ENCODE peak calls at places on chromosomes 11 and 22, in five cellular contexts. V is tibial nerve, U is esophagus squamous epithelium, S is lung, O is MM.1S. Y is an unnamed sample.

GRCh38 chr11:35983965-35984364 is 40.1 kb downstream of the LDLRAD3 start:
- DNase-seq in S (no peak), U (no peak), O (no peak), V (no peak), Y (no peak)

GRCh38 chr11:111942826-111943225 is 5.7 kb downstream of the DIXDC1 start:
- DNase-seq in S (no peak), O (no peak), U (no peak), V (no peak), Y (no peak)

GRCh38 chr22:19579113-19579811 is 55.1 kb upstream of the CLDN5 start:
- DNase-seq in S (no peak), U (no peak), V (no peak), O (no peak), Y (no peak)

GRCh38 chr11:45859661-45860140 is 12.4 kb downstream of the CRY2 start:
- DNase-seq in O (no peak), U (no peak), V (peak), S (peak), Y (no peak)

GRCh38 chr11:114161486-114162250 is 102.2 kb downstream of the ZBTB16 start:
- DNase-seq in V (no peak), O (no peak), U (no peak), S (no peak), Y (no peak)

GRCh38 chr11:86621854-86622253 is 50.6 kb downstream of the ME3 start:
- DNase-seq in V (no peak), U (no peak), O (no peak), S (no peak), Y (no peak)

GRCh38 chr11:78916759-78917158 is 342.1 kb upstream of the NARS2 start:
- DNase-seq in U (no peak), O (no peak), V (no peak), S (no peak), Y (no peak)

GRCh38 chr11:74846770-74847169 is 98.1 kb downstream of the RNF169 start:
- DNase-seq in V (no peak), S (no peak), U (no peak), O (no peak), Y (no peak)

GRCh38 chr22:40928657-40929056 is 22.5 kb upstream of the RBX1 start:
- DNase-seq in U (no peak), O (no peak), V (no peak), S (no peak), Y (no peak)

GRCh38 chr11:102177974-102178631 is 67.9 kb downstream of the YAP1 start:
- DNase-seq in O (no peak), S (no peak), V (no peak), U (no peak), Y (no peak)

GRCh38 chr11:131418214-131418613 is 47.8 kb downstream of the NTM start:
- DNase-seq in U (no peak), O (no peak), S (no peak), V (no peak), Y (no peak)

GRCh38 chr22:26398741-26399153 is 30.3 kb upstream of the ASPHD2 start:
- DNase-seq in O (peak), U (no peak), V (peak), S (peak), Y (peak)

GRCh38 chr11:95108671-95109551 is 19.3 kb downstream of the ENDOD1 start:
- DNase-seq in S (no peak), V (no peak), O (no peak), U (no peak), Y (no peak)

GRCh38 chr11:10302744-10303557 is 1.9 kb upstream of the ADM start:
- DNase-seq in U (peak), O (peak), V (peak), S (peak), Y (peak)

GRCh38 chr11:125332821-125333220 is 163.2 kb downstream of the FEZ1 start:
- DNase-seq in V (no peak), S (no peak), U (no peak), O (no peak), Y (no peak)

GRCh38 chr22:36746571-36746970 is 29.3 kb downstream of the IFT27 start:
- DNase-seq in U (no peak), O (no peak), S (no peak), V (no peak), Y (no peak)

GRCh38 chr11:15216678-15217077 is 102.0 kb downstream of the INSC start:
- DNase-seq in U (no peak), O (peak), V (no peak), S (no peak), Y (peak)
- TF ChIP-seq CTCF in U (no peak), O (peak), V (peak), S (no peak), Y (peak)

DNA sequence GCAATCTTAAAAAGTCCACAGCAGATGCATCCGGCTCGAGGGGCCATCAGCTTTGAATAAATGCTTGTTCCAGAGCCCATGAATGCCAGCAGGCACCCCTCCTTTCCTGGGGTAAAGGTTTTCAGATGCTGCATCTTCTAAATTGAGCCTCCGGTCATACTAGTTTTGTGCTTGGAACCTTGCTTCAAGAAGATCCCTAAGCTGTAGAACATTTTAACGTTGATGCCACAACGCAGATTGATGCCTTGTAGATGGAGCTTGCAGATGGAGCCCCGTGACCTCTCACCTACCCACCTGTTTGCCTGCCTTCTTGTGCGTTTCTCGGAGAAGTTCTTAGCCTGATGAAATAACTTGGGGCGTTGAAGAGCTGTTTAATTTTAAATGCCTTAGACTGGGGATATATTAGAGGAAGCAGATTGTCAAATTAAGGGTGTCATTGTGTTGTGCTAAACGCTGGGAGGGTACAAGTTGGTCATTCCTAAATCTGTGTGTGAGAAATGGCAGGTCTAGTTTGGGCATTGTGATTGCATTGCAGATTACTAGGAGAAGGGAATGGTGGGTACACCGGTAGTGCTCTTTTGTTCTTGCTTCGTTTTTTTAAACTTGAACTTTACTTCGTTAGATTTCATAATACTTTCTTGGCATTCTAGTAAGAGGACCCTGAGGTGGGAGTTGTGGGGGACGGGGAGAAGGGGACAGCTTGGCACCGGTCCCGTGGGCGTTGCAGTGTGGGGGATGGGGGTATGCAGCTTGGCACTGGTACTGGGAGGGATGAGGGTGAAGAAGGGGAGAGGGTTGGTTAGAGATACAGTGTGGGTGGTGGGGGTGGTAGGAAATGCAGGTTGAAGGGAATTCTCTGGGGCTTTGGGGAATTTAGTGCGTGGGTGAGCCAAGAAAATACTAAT is 1.9 kb downstream of the NEAT1 start:
- DNase-seq in U (no peak), S (no peak), O (peak), V (no peak), Y (peak)
- H3K4me3 ChIP-seq in U (peak), S (peak), O (peak), V (peak), Y (peak)

GRCh38 chr11:14411818-14412217 is 52.8 kb upstream of the RRAS2 start:
- DNase-seq in U (no peak), V (no peak), S (peak), O (no peak), Y (no peak)
- TF ChIP-seq CTCF in U (no peak), V (no peak), S (no peak), O (no peak), Y (no peak)

GRCh38 chr11:70131606-70132190 is 53.6 kb downstream of the ANO1 start:
- DNase-seq in O (no peak), V (no peak), U (no peak), S (no peak), Y (no peak)

GRCh38 chr11:70133771-70134170 is 55.7 kb downstream of the ANO1 start:
- DNase-seq in S (no peak), V (no peak), U (no peak), O (no peak), Y (no peak)

GRCh38 chr11:70132641-70133040 is 54.5 kb downstream of the ANO1 start:
- DNase-seq in V (no peak), O (no peak), S (no peak), U (no peak), Y (no peak)

GRCh38 chr11:70135142-70136132 is 57.3 kb downstream of the ANO1 start:
- DNase-seq in O (no peak), S (no peak), V (no peak), U (no peak), Y (no peak)

GRCh38 chr11:70134490-70134889 is 56.4 kb downstream of the ANO1 start:
- DNase-seq in O (no peak), V (no peak), S (no peak), U (no peak), Y (no peak)
- H3K4me3 ChIP-seq in O (no peak), V (no peak), S (no peak), U (no peak), Y (no peak)

DNA sequence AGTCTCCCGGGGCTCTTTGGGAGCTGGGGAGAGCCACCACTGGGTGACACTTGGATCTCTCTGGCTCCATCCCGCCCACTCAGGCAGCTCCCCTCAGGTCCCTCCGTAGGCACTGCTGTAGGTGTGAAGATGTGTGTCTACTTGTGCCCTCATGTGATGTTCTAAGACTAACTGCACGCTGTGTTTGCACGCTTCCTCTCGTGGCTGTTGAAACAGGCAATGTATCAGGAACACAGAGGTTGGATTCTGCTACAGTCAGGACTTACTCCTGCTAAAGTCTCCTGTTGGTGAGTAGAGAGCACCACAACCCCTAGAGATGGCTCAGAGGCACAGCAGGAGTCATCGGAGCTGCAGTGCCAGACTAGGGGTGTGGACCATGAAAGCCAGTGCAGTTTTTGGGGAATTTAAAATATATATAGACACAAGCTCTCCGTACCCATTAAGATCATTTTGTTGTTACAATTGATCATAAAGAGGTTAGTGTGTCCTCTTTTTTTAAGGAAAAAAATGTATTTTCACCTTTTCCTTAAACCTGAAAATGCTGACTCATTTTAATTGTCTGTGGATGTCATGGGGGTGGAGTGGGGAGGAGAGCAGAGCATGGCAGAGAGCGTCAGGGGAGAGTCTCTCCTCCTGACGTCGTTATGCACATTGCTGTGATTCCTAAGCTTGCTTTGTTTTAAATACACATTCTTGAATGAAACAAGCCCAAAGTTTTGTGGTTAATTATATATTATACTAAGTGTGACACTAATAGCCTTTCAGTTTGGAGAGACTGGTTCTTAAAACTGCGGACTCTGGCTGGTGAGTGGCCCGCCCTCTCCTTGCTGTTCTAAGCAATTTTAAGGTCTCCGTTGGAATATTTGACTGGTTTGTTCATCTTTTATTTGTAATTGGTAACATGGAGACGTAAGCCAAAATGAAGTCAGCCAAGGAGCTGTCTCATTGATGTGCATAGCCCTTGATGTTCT is 16.2 kb upstream of the CTTN start:
- DNase-seq in V (no peak), O (no peak), U (no peak), S (no peak), Y (no peak)
- TF ChIP-seq CTCF in V (no peak), O (no peak), U (no peak), S (no peak), Y (no peak)

DNA sequence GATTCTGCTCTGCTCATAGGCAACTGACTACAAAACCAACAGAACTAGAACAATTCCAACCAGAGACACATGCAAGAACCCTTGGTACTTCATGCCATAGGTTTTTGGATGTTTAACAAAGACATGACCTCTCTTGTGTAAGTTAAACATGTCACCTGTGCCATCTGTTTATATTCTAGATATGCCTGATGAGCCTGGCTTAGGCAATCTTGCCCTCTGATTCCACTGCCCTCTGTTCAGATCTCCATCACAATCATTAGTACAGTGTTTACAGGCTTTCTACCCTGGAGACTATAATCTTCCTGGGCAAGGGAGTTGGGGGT is 40.8 kb downstream of the ABTB2 start:
- DNase-seq in U (no peak), O (no peak), S (no peak), V (no peak), Y (no peak)
- H3K4me3 ChIP-seq in U (no peak), O (no peak), S (no peak), V (no peak), Y (no peak)

DNA sequence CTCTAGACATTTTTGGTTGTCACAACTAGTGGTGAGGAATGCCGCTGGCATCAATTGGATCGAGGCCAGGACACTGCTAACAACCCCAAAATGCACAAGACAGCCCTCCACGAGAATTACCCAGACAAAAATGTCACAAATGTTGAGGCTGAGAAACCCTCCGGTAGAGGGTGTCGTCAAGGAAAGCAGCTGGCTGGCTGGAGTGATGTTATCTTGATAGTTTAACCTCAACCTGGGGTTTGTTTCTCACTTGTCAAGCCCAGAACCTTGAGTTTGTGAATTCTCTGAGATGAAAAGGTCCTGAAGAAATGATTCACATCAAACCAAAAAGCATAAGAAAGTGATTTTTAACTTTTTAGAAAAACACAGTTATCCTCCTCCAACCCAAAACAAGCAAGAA is 21.1 kb upstream of the TMPRSS13 start:
- DNase-seq in V (no peak), S (peak), U (no peak), O (peak), Y (no peak)
- TF ChIP-seq CTCF in V (peak), S (no peak), U (no peak), O (peak), Y (peak)

DNA sequence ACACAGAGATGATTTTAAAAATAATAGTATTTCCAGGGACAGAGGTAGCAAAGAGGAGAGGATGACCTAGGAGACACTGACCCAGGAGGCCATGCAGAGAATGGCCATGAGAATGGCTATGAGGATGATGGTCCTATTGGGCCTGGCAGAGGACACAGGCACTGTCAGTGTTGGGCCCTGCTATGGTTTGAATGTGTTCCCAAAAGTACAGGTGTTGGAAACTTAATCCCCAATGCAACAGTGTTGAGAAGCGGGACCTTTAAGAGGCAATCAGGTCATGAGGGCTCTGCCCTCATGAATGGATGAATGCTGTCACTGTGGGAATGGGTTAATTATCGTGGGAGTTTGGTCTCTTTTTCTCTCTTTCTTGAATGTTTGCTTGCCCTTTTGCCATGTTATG is 61.6 kb downstream of the KCNC1 start:
- DNase-seq in V (no peak), O (no peak), S (no peak), U (no peak), Y (no peak)
- H3K4me3 ChIP-seq in V (no peak), O (no peak), S (no peak), U (no peak), Y (no peak)

GRCh38 chr22:39519681-39520053 is 695 bp upstream of the ATF4 start:
- DNase-seq in O (peak), V (peak), S (peak), U (no peak), Y (peak)
- TF ChIP-seq CTCF in O (peak), V (peak), S (peak), U (no peak), Y (peak)